ENCODE peak calls at places on chromosome 21, in four cellular contexts. E, Y, M and T are unnamed samples.
A peak's percentile ranks its signal among the peaks of the same experiment; 100 is the strongest.

GRCh38 chr21:46109251-46110221 is 11.6 kb downstream of the COL6A2 start:
- DNase-seq in E (no peak), Y (no peak), M (peak; percentile 1), T (no peak)

GRCh38 chr21:44657635-44658183 is at the start of gene KRTAP12-3:
- DNase-seq in E (no peak), Y (peak; percentile 67), M (peak; percentile 49), T (no peak)

GRCh38 chr21:14850394-14850793 is 214.4 kb downstream of the NRIP1 start:
- DNase-seq in E (no peak), Y (no peak), M (no peak), T (no peak)

GRCh38 chr21:42156690-42157605 is 62.0 kb upstream of the ABCG1 start:
- DNase-seq in E (no peak), Y (no peak), M (no peak), T (peak; percentile 20)

GRCh38 chr21:15850645-15851044 is 120.9 kb downstream of the USP25 start:
- DNase-seq in E (peak; percentile 31), Y (no peak), M (no peak), T (no peak)

GRCh38 chr21:36415375-36415774 is 30.2 kb downstream of the CHAF1B start:
- DNase-seq in E (no peak), Y (no peak), M (no peak), T (no peak)

GRCh38 chr21:32096411-32096810 is 182.4 kb downstream of the MIS18A start:
- DNase-seq in E (no peak), Y (no peak), M (no peak), T (no peak)

GRCh38 chr21:43687566-43688395 is 28.4 kb downstream of the RRP1B start:
- DNase-seq in E (no peak), Y (no peak), M (no peak), T (no peak)

GRCh38 chr21:15775291-15775690 is 45.5 kb downstream of the USP25 start:
- DNase-seq in E (no peak), Y (no peak), M (no peak), T (no peak)

GRCh38 chr21:46560568-46561447 is 44.1 kb downstream of the S100B start:
- DNase-seq in E (no peak), Y (no peak), M (no peak), T (no peak)

GRCh38 chr21:46161800-46162592 is 6.6 kb upstream of the FTCD start:
- DNase-seq in E (no peak), Y (no peak), M (no peak), T (no peak)

GRCh38 chr21:16535100-16535418 is 805.3 kb downstream of the USP25 start:
- DNase-seq in E (no peak), Y (no peak), M (no peak), T (peak; percentile 44)

GRCh38 chr21:27149034-27149433 is 182.1 kb upstream of the ADAMTS5 start:
- DNase-seq in E (no peak), Y (no peak), M (no peak), T (no peak)

GRCh38 chr21:16198546-16198945 is 468.8 kb downstream of the USP25 start:
- DNase-seq in E (no peak), Y (no peak), M (no peak), T (no peak)

GRCh38 chr21:21688877-21689276 is 690.7 kb downstream of the NCAM2 start:
- DNase-seq in E (no peak), Y (no peak), M (no peak), T (no peak)

GRCh38 chr21:39581414-39581813 is 31.3 kb upstream of the B3GALT5 start:
- DNase-seq in E (no peak), Y (no peak), M (no peak), T (no peak)

GRCh38 chr21:14877581-14878228 is 187.1 kb downstream of the NRIP1 start:
- DNase-seq in E (peak; percentile 27), Y (no peak), M (no peak), T (no peak)